ENCODE peak calls at places on chromosomes 6 and 20, in eight cellular contexts. B, A, I, Y, X, L, G and Q are unnamed samples.

GRCh38 chr20:56592817-56593216 is 36.3 kb upstream of the TFAP2C start:
- DNase-seq in B (no peak), A (no peak), I (no peak), Y (no peak), X (no peak), L (no peak), G (no peak), Q (no peak)

GRCh38 chr20:59010995-59011873 is 4.2 kb upstream of the CTSZ start:
- DNase-seq in B (peak; percentile 90), A (no peak), I (no peak), Y (peak; percentile 78), X (peak; percentile 85), L (peak; percentile 51), G (peak; percentile 64), Q (no peak)

GRCh38 chr6:125728739-125729138 is 20.7 kb upstream of the HEY2 start:
- DNase-seq in B (peak; percentile 38), A (no peak), I (no peak), Y (peak; percentile 37), X (no peak), L (no peak), G (no peak), Q (no peak)

GRCh38 chr6:106360989-106361430 is 493 bp downstream of the CRYBG1 start:
- DNase-seq in B (peak; percentile 49), A (no peak), I (peak; percentile 12), Y (peak; percentile 57), X (peak; percentile 23), L (peak; percentile 21), G (no peak), Q (no peak)

GRCh38 chr6:912871-913663 is 220.1 kb upstream of the EXOC2 start:
- DNase-seq in B (peak; percentile 34), A (no peak), I (no peak), Y (peak; percentile 60), X (peak; percentile 73), L (peak; percentile 56), G (peak; percentile 14), Q (no peak)

GRCh38 chr6:15911753-15912504 is 217.0 kb upstream of the MYLIP start:
- DNase-seq in B (no peak), A (peak; percentile 31), I (no peak), Y (no peak), X (no peak), L (no peak), G (no peak), Q (no peak)

GRCh38 chr20:31260326-31260932 is 3.0 kb downstream of the DEFB115 start:
- DNase-seq in B (peak; percentile 9), A (no peak), I (no peak), Y (peak; percentile 23), X (no peak), L (no peak), G (no peak), Q (no peak)

GRCh38 chr6:17863971-17864754 is 123.3 kb downstream of the KIF13A start:
- DNase-seq in B (peak; percentile 34), A (no peak), I (peak; percentile 15), Y (peak; percentile 94), X (peak; percentile 35), L (peak; percentile 24), G (peak; percentile 29), Q (peak; percentile 36)

GRCh38 chr6:16681260-16681873 is 79.9 kb downstream of the ATXN1 start:
- DNase-seq in B (peak; percentile 32), A (no peak), I (peak; percentile 51), Y (peak; percentile 96), X (peak; percentile 65), L (no peak), G (no peak), Q (peak; percentile 77)

GRCh38 chr20:52049001-52049731 is 142.4 kb downstream of the ZFP64 start:
- DNase-seq in B (no peak), A (no peak), I (no peak), Y (no peak), X (no peak), L (no peak), G (no peak), Q (no peak)

GRCh38 chr6:44439270-44440045 is 52.0 kb downstream of the CDC5L start:
- DNase-seq in B (no peak), A (no peak), I (no peak), Y (peak; percentile 70), X (no peak), L (no peak), G (no peak), Q (peak; percentile 24)

GRCh38 chr6:105269390-105269789 is 89.6 kb upstream of the POPDC3 start:
- DNase-seq in B (no peak), A (no peak), I (no peak), Y (no peak), X (no peak), L (no peak), G (no peak), Q (no peak)